ENCODE peak calls at places on chromosomes 6 and 20, in nine cellular contexts. S is cerebellum; I is DMS153; F is fibroblast of mammary gland; W is iris pigment epithelial cell; P is stimulated activated CD4-positive, alpha-beta T cell treated with anti-CD3 and anti-CD28 coated beads, TNF-alpha, amount 100 ng/mL, for 24 hours; L is GM12865; Q is amniotic stem cell; B is iPS-NIHi11. N is an unnamed sample.

GRCh38 chr6:157611406-157611805 is 211.6 kb upstream of the SNX9 start:
- DNase-seq in P (no peak), I (no peak), W (no peak), B (no peak), L (no peak), Q (no peak), F (no peak), S (peak; percentile 58), N (no peak)

GRCh38 chr6:106973841-106974336 is 640 bp downstream of the CD24 start:
- DNase-seq in S (no peak), B (no peak), Q (no peak), L (no peak), F (no peak), W (no peak), I (no peak), P (no peak), N (no peak)

GRCh38 chr20:1255675-1256074 is 10.4 kb upstream of the SNPH start:
- DNase-seq in I (no peak), P (no peak), W (no peak), L (no peak), B (no peak), F (no peak), Q (no peak), S (no peak), N (no peak)

GRCh38 chr20:11394145-11394833 is 523.4 kb upstream of the BTBD3 start:
- DNase-seq in P (no peak), L (peak; percentile 20), I (no peak), B (no peak), F (peak; percentile 90), S (no peak), W (peak; percentile 97), Q (no peak), N (peak; percentile 90)

GRCh38 chr6:32854376-32855178 is 585 bp downstream of the PSMB9 start:
- DNase-seq in B (peak; percentile 8), F (peak; percentile 37), W (peak; percentile 58), I (no peak), L (peak; percentile 76), Q (no peak), P (no peak), S (peak; percentile 23), N (peak; percentile 57)

GRCh38 chr6:130515306-130515705 is 149.5 kb downstream of the TMEM200A start:
- DNase-seq in W (no peak), L (no peak), P (no peak), Q (no peak), B (no peak), S (no peak), I (no peak), F (no peak), N (no peak)

GRCh38 chr6:99614430-99615161 is 8.0 kb downstream of the PRDM13 start:
- DNase-seq in I (peak; percentile 5), P (no peak), Q (no peak), F (no peak), L (peak; percentile 64), B (peak; percentile 47), S (no peak), W (no peak), N (no peak)

GRCh38 chr20:40797425-40797824 is 108.4 kb upstream of the MAFB start:
- DNase-seq in S (no peak), Q (no peak), W (peak; percentile 35), F (peak; percentile 22), L (peak; percentile 28), B (peak; percentile 47), I (no peak), P (no peak), N (peak; percentile 42)

GRCh38 chr6:93567164-93567563 is 147.8 kb upstream of the EPHA7 start:
- DNase-seq in P (no peak), L (no peak), I (peak; percentile 49), Q (no peak), W (no peak), B (no peak), S (no peak), F (no peak), N (no peak)

GRCh38 chr6:128500017-128500416 is 20.4 kb downstream of the PTPRK start:
- DNase-seq in P (no peak), I (no peak), Q (no peak), L (no peak), W (peak; percentile 41), S (no peak), B (no peak), F (peak; percentile 61), N (peak; percentile 43)

GRCh38 chr6:106631356-106631755 is 2.0 kb downstream of the QRSL1 start:
- DNase-seq in F (peak; percentile 35), S (no peak), I (no peak), W (no peak), B (no peak), L (no peak), P (no peak), Q (no peak), N (peak; percentile 52)

GRCh38 chr6:13523826-13524622 is 36.6 kb upstream of the GFOD1 start:
- DNase-seq in S (peak; percentile 34), L (no peak), I (no peak), F (no peak), Q (no peak), B (no peak), P (no peak), W (no peak), N (no peak)

GRCh38 chr6:81238390-81238789 is 514.1 kb downstream of the TENT5A start:
- DNase-seq in S (no peak), L (no peak), B (no peak), F (no peak), W (no peak), Q (no peak), P (no peak), I (no peak), N (peak; percentile 18)

GRCh38 chr6:52010145-52010544 is 77.3 kb downstream of the PKHD1 start:
- DNase-seq in W (no peak), Q (no peak), S (no peak), P (no peak), I (no peak), B (no peak), L (no peak), F (no peak), N (no peak)

GRCh38 chr6:6998194-6998569 is 109.6 kb upstream of the RREB1 start:
- DNase-seq in L (no peak), S (no peak), P (no peak), F (peak; percentile 39), B (no peak), I (no peak), W (no peak), Q (no peak), N (peak; percentile 30)

GRCh38 chr20:63536997-63537524 is at the start of gene PTK6:
- DNase-seq in S (no peak), F (no peak), L (peak; percentile 72), I (peak; percentile 44), W (no peak), Q (no peak), P (no peak), B (no peak), N (no peak)

GRCh38 chr6:37669887-37670437 is 27.7 kb downstream of the MDGA1 start:
- DNase-seq in L (no peak), W (no peak), Q (no peak), B (no peak), I (no peak), P (no peak), F (no peak), S (no peak), N (no peak)

GRCh38 chr6:50249493-50249892 is 199.8 kb upstream of the DEFB112 start:
- DNase-seq in W (peak; percentile 50), F (peak; percentile 0), S (no peak), Q (no peak), L (no peak), B (no peak), P (no peak), I (no peak), N (no peak)

GRCh38 chr20:44911264-44911921 is 1.5 kb downstream of the PABPC1L start:
- DNase-seq in I (peak; percentile 22), S (no peak), P (peak; percentile 12), F (peak; percentile 53), Q (no peak), W (peak; percentile 58), L (peak; percentile 72), B (peak; percentile 90), N (peak; percentile 65)

GRCh38 chr20:4064118-4064962 is 49.0 kb upstream of the RNF24 start:
- DNase-seq in Q (peak; percentile 74), P (no peak), I (peak; percentile 66), F (peak; percentile 99), S (peak; percentile 18), L (no peak), B (peak; percentile 79), W (peak; percentile 83), N (peak; percentile 93)

N was measured in EH.